ENCODE peak calls at places on chromosome 15, in six cellular contexts. T, C, N, H, M and U are unnamed samples.

GRCh38 chr15:98650871-98651481 is 2.6 kb downstream of the IGF1R start:
- DNase-seq in T (no peak), C (peak), N (no peak), H (no peak), M (no peak), U (no peak)

GRCh38 chr15:67828379-67828968 is 3.2 kb downstream of the SKOR1 start:
- DNase-seq in T (no peak), C (no peak), N (no peak), H (no peak), M (no peak), U (no peak)

GRCh38 chr15:66685638-66686150 is 16.3 kb upstream of the SMAD6 start:
- DNase-seq in T (no peak), C (peak), N (peak), H (no peak), M (peak), U (no peak)

GRCh38 chr15:71810256-71811035 is at the start of gene NR2E3:
- DNase-seq in T (no peak), C (no peak), N (no peak), H (no peak), M (no peak), U (no peak)

GRCh38 chr15:69118089-69118488 is 42.3 kb upstream of the GLCE start:
- DNase-seq in T (no peak), C (no peak), N (peak), H (no peak), M (no peak), U (no peak)

GRCh38 chr15:29568840-29569532 is 253.3 kb downstream of the TJP1 start:
- DNase-seq in T (no peak), C (peak), N (peak), H (peak), M (no peak), U (no peak)

GRCh38 chr15:41893422-41894250 is at the start of gene SPTBN5:
- DNase-seq in T (no peak), C (no peak), N (peak), H (no peak), M (no peak), U (no peak)

GRCh38 chr15:47733085-47733484 is 15.8 kb downstream of the SEMA6D start:
- DNase-seq in T (no peak), C (no peak), N (no peak), H (no peak), M (no peak), U (no peak)

GRCh38 chr15:76285241-76285825 is 25.9 kb downstream of the ETFA start:
- DNase-seq in T (no peak), C (peak), N (peak), H (peak), M (peak), U (no peak)

GRCh38 chr15:92079047-92079446 is 225.5 kb downstream of the SLCO3A1 start:
- DNase-seq in T (no peak), C (no peak), N (no peak), H (peak), M (no peak), U (no peak)

GRCh38 chr15:95887666-95888480 is 442.6 kb upstream of the NR2F2 start:
- DNase-seq in T (no peak), C (no peak), N (peak), H (no peak), M (no peak), U (no peak)

GRCh38 chr15:61459785-61460707 is 230.9 kb upstream of the RORA start:
- DNase-seq in T (no peak), C (peak), N (peak), H (no peak), M (peak), U (no peak)

GRCh38 chr15:27506752-27507151 is 535.8 kb downstream of the GABRG3 start:
- DNase-seq in T (no peak), C (no peak), N (no peak), H (no peak), M (no peak), U (no peak)

GRCh38 chr15:76979331-76979925 is 15.5 kb upstream of the PSTPIP1 start:
- DNase-seq in T (no peak), C (no peak), N (no peak), H (no peak), M (peak), U (no peak)

GRCh38 chr15:29526802-29527201 is 257.2 kb upstream of the NSMCE3 start:
- DNase-seq in T (no peak), C (no peak), N (no peak), H (no peak), M (no peak), U (no peak)

GRCh38 chr15:101500865-101501551 is 11.5 kb upstream of the PCSK6 start:
- DNase-seq in T (no peak), C (no peak), N (peak), H (no peak), M (no peak), U (no peak)

GRCh38 chr15:78768096-78768495 is 43.2 kb downstream of the ADAMTS7 start:
- DNase-seq in T (peak), C (no peak), N (no peak), H (no peak), M (no peak), U (no peak)

GRCh38 chr15:71124937-71125755 is 9.9 kb downstream of the THSD4 start:
- DNase-seq in T (no peak), C (peak), N (no peak), H (no peak), M (no peak), U (no peak)

GRCh38 chr15:31869640-31870335 is 160.5 kb upstream of the CHRNA7 start:
- DNase-seq in T (no peak), C (peak), N (no peak), H (no peak), M (no peak), U (no peak)

GRCh38 chr15:68372291-68372811 is 59.6 kb downstream of the ITGA11 start:
- DNase-seq in T (no peak), C (peak), N (peak), H (no peak), M (peak), U (no peak)

GRCh38 chr15:67100808-67101581 is 35.6 kb downstream of the SMAD3 start:
- DNase-seq in T (no peak), C (no peak), N (no peak), H (peak), M (no peak), U (no peak)

GRCh38 chr15:83657549-83657948 is 3.6 kb downstream of the ADAMTSL3 start:
- DNase-seq in T (no peak), C (no peak), N (no peak), H (no peak), M (no peak), U (no peak)

GRCh38 chr15:34987623-34987981 is 485 bp downstream of the ZNF770 start:
- DNase-seq in T (no peak), C (no peak), N (no peak), H (no peak), M (no peak), U (no peak)

DNA sequence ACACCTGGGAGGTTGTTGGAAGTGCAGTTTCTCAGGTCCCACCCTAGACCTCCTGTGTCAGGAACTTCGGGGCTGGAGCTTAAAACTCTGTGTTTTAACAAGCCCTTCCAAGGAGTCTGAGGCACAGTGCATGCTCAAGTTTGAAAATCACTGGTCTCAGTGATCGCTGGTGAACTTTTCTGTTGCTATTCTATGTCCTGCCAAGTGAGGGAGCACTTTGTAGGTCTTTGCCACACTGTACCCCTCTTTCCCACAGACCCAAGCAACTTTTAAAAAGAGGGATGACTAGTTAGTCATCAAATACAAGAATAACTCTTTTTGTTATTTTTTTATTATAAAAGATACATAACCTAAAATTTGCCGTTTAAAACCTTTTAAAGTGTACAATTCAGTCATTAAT is 133.7 kb downstream of the AGBL1 start:
- DNase-seq in T (no peak), C (no peak), N (no peak), H (no peak), M (no peak), U (no peak)
- TF ChIP-seq CTCF in T (no peak), C (no peak), N (no peak), H (peak), M (no peak), U (no peak)

DNA sequence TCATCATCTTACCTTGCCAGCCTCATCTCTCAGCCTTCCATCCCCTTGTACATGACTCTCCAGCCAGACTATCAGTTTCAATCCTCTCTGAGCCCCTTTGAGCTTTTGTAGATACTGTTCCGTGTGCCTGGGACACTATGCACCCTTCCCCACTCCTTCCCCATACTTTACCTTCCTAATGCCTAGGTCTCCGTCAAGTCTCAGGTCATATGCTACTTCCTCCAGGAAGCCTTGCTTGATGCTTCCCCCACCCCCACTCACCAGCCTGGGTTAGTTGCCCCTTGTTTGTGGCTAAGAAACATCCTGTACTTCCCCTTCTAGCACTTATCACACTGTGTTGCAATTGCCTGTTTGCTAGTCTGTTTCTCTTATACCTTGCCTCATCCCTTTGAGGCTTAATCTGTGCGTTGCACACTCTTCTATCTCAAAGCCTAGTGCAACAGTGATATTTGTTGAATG is 6.7 kb upstream of the USP3 start:
- DNase-seq in T (peak), C (no peak), N (no peak), H (peak), M (no peak), U (no peak)
- H3K4me3 ChIP-seq in T (peak), C (no peak), N (no peak), H (peak), M (no peak), U (no peak)

GRCh38 chr15:90903733-90904536 is 833 bp downstream of the MAN2A2 start:
- DNase-seq in T (no peak), C (peak), N (peak), H (no peak), M (no peak), U (no peak)
- TF ChIP-seq CTCF in T (no peak), C (no peak), N (peak), H (peak), M (peak), U (no peak)

GRCh38 chr15:55960946-55961345 is 32.5 kb downstream of the NEDD4 start:
- DNase-seq in T (no peak), C (peak), N (no peak), H (no peak), M (no peak), U (no peak)

GRCh38 chr15:55969582-55969981 is 23.8 kb downstream of the NEDD4 start:
- DNase-seq in T (peak), C (no peak), N (peak), H (no peak), M (no peak), U (no peak)

GRCh38 chr15:55970286-55970685 is 23.1 kb downstream of the NEDD4 start:
- DNase-seq in T (no peak), C (no peak), N (peak), H (no peak), M (no peak), U (no peak)

GRCh38 chr15:55968923-55969322 is 24.5 kb downstream of the NEDD4 start:
- DNase-seq in T (no peak), C (no peak), N (no peak), H (no peak), M (no peak), U (no peak)

DNA sequence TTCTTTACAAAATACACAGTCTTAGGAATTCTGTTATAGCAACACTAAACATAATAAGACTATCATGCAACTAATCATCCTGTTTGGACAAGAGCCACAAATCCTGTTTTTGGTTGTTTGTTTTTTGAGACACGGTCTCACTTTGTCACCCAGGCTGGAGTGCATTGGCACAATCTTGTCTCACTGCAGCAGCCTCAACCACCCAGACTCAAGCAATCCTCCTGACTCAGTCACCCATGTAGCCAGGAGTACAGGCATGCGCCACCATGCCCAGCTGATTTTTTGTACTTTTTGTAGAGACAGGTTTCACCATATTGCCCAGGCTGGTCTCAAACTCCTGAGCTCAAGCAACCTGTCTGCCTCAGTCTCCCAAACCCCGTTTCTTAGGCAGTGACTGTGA is 28.3 kb downstream of the NEDD4 start:
- DNase-seq in T (no peak), C (no peak), N (peak), H (no peak), M (no peak), U (no peak)
- H3K4me3 ChIP-seq in T (no peak), C (no peak), N (no peak), H (no peak), M (no peak), U (no peak)